ENCODE peak calls at places on chromosome 10, in five cellular contexts. Z is HCT116; R is breast epithelium; O is GM23338; J is CD4-positive, CD25-positive, alpha-beta regulatory T cell. A is an unnamed sample. For H3K27me3 and H3K36me3, the result is how much of the 10 kb centered on the place peaks cover.

GRCh38 chr10:34967411-34967880 is 122.7 kb downstream of the CUL2 start:
- DNase-seq in Z (no peak), R (peak), O (no peak), J (no peak), A (no peak)

GRCh38 chr10:113252650-113253560 is 299.9 kb upstream of the HABP2 start:
- DNase-seq in Z (no peak), R (no peak), O (no peak), J (no peak), A (peak)

GRCh38 chr10:70542565-70542938 is 60.0 kb downstream of the PRF1 start:
- DNase-seq in Z (no peak), R (no peak), O (no peak), J (no peak), A (no peak)

GRCh38 chr10:62082729-62083412 is 181.4 kb downstream of the ARID5B start:
- DNase-seq in Z (no peak), R (no peak), O (no peak), J (peak), A (no peak)

GRCh38 chr10:35640474-35640873 is 1.6 kb downstream of the FZD8 start:
- DNase-seq in Z (no peak), R (peak), O (peak), J (no peak), A (peak)

GRCh38 chr10:56449770-56450169 is 88.7 kb upstream of the ZWINT start:
- DNase-seq in Z (no peak), R (no peak), O (peak), J (no peak), A (no peak)

GRCh38 chr10:129683519-129683918 is 216.5 kb downstream of the MGMT start:
- DNase-seq in Z (no peak), R (no peak), O (no peak), J (no peak), A (no peak)

GRCh38 chr10:72490951-72491350 is 134.9 kb downstream of the MICU1 start:
- DNase-seq in Z (no peak), R (no peak), O (no peak), J (no peak), A (no peak)

GRCh38 chr10:28690545-28690944 is 13.2 kb downstream of the BAMBI start:
- DNase-seq in Z (no peak), R (no peak), O (no peak), J (no peak), A (no peak)

GRCh38 chr10:25015927-25016348 is at the start of gene ENKUR:
- DNase-seq in Z (peak), R (peak), O (peak), J (peak), A (peak)

GRCh38 chr10:133253313-133253955 is 15.8 kb downstream of the VENTX start:
- DNase-seq in Z (no peak), R (no peak), O (no peak), J (no peak), A (no peak)

GRCh38 chr10:22010973-22011408 is 7.5 kb upstream of the DNAJC1 start:
- DNase-seq in Z (peak), R (no peak), O (peak), J (no peak), A (no peak)

GRCh38 chr10:125123363-125124113 is 36.8 kb downstream of the CTBP2 start:
- DNase-seq in Z (peak), R (peak), O (no peak), J (no peak), A (peak)

GRCh38 chr10:28535846-28536245 is 2.9 kb downstream of the WAC start:
- DNase-seq in Z (no peak), R (no peak), O (no peak), J (no peak), A (no peak)

GRCh38 chr10:33133557-33133956 is 175.5 kb upstream of the ITGB1 start:
- DNase-seq in Z (no peak), R (no peak), O (no peak), J (no peak), A (no peak)

GRCh38 chr10:33136271-33136670 is 178.2 kb upstream of the ITGB1 start:
- DNase-seq in Z (no peak), R (no peak), O (no peak), J (peak), A (no peak)

GRCh38 chr10:33136781-33137180 is 178.8 kb upstream of the ITGB1 start:
- DNase-seq in Z (peak), R (no peak), O (no peak), J (no peak), A (no peak)

GRCh38 chr10:33132626-33133025 is 174.6 kb upstream of the ITGB1 start:
- DNase-seq in Z (no peak), R (no peak), O (peak), J (no peak), A (peak)

DNA sequence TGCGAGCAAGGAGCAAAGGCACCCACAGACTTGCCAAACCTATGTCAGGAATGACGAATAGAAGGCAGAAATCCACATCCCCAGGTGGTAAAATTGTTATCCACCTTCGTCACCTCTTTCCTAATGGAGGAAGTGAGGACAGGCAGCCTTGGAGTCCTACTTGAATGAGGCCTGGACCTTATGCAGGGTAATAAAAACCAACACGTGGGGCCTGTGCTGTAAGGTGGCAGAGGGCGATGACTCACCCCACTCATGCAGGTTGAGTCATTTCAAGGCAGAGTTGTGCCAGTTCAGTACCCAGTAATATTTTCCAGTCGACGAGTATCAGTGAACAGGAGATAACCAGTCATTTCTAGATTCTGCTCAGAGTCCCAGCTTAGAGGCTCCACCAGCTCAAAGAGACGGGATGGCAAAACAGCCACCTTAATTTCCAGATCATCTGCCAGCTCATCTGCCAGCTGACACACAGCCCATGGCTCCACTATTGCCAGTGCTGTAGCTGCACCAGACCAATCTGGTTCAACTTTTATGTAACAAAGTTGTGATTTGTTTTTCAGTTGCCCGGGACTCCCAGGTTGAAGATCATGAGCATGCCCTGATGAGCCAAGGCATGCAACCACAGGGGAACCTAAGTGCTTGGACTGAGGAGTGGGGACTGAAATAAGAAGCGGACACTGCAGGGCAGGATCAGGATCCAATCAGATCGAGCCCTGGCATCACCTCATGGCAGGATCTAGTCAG is 176.2 kb upstream of the ITGB1 start:
- DNase-seq in Z (peak), R (peak), O (no peak), J (peak), A (no peak)
- H3K4me3 ChIP-seq in Z (peak), R (no peak), O (no peak), J (peak), A (no peak)

GRCh38 chr10:49620286-49620810 is 6.5 kb downstream of the CHAT start:
- DNase-seq in Z (no peak), R (no peak), O (no peak), J (no peak), A (no peak)
- H3K27me3 ChIP-seq in Z (under half), R (half or more), O (under half), J (under half), A (half or more)

DNA sequence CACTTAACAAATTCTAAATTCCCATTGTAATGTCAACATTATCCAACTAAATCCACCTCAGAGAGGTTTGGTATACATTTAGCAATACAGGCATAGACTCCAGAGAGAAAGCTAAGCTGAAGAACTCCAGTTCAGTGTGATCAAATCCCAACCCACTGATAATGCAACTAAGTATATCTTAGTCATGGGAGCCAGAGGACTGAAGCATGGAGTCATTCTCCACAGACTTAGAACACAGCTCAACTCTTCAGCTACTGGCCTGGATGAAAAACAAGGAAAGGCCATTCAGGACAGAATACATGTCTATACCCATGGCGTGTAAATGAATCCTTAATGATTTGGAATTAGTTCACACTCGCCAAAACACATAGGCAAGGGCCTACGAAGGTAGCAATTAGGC is 27.9 kb downstream of the NOC3L start:
- DNase-seq in Z (no peak), R (no peak), O (no peak), J (no peak), A (no peak)
- H3K36me3 ChIP-seq in Z (half or more), R (under half), O (half or more), J (half or more), A (under half)

DNA sequence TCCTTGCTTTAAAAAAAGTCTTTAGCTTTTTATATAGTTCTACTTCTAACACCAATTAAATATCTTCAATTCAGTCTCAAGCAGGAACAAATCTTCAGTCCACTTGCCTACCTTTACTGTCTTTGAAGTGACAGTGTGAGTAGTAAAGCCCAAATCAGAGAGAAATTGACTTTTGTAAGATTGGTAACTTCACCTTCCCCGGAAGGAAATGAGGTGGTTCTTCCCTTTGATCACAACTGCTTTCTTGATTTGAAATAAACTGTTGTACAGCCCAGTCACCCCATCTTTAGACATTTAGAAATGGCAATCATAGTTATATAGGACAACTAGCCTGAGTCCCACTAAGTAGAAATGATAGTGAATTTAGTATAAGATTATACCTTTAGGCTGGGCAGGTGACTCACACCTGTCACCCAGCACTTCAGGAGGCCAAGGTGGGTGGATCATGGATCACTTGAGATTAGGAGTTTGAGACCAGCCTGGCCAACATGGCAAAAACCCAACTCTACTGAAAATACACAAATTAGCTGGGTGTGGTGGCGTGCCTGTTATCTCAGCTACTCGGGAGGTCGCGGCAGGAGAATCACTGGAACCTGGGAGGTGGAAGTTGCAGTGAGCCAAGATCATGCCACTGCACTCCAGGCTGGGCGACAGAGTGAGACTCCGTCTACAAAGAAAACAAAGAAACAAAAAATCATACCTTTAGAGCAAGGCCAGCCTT is 4.7 kb downstream of the FAS start:
- DNase-seq in Z (no peak), R (no peak), O (no peak), J (no peak), A (no peak)
- H3K4me3 ChIP-seq in Z (no peak), R (no peak), O (no peak), J (peak), A (no peak)

GRCh38 chr10:131896403-131896802 is 4.4 kb upstream of the PPP2R2D start:
- DNase-seq in Z (no peak), R (no peak), O (no peak), J (no peak), A (no peak)
- H3K27me3 ChIP-seq in Z (under half), R (under half), O (under half), J (under half), A (under half)

GRCh38 chr10:110572862-110573261 is 5.4 kb downstream of the SMC3 start:
- DNase-seq in Z (no peak), R (no peak), O (no peak), J (no peak), A (no peak)
- H3K36me3 ChIP-seq in Z (under half), R (under half), O (under half), J (under half), A (under half)

DNA sequence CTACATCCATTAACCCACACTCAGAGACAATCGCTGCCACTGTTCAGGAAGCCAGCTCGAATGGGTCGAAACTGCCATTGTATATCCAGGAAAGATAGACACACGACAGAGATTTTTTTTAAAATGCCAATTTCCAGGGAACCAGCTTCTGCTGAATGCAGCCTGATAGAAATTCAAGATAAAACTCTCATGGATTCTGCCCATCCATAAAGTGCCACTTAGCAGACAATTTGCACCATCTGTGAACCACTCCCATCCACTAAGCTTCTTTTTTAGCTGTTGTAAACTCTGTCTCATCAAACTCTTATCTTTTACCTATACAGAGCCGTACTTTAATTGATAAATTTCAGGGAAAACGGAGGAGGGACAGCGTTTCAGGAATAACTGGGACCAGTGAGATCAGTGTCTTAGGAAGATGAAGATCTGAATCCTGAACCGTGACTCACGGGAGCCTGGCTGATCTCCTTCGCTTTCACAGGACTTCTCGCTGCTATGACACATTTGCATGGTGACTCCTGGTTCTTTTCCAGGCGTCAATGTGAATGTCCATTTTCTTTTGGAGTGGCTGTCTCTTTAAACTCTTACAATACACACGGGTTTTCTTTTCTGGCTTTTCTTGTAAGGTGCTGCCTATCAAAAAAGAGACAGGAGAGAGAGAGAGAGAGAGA is 103.4 kb downstream of the FAM204A start:
- DNase-seq in Z (no peak), R (no peak), O (no peak), J (no peak), A (no peak)
- H3K4me3 ChIP-seq in Z (no peak), R (no peak), O (no peak), J (no peak), A (no peak)

A was measured in H7.